ENCODE peak calls at places on chromosomes 7 and 10, in six cellular contexts. One of them, this sample, is unnamed.

GRCh38 chr10:5545011-5545410 is 20.2 kb downstream of the CALML3 start:
- DNase-seq in A549: no peak
- DNase-seq in brain microvascular endothelial cell: no peak
- DNase-seq in hepatocyte: no peak
- DNase-seq in lower leg skin: peak
- DNase-seq in CD8-positive, alpha-beta memory T cell: no peak
- DNase-seq in this sample: no peak

GRCh38 chr7:86908948-86909347 is 150.5 kb downstream of the ELAPOR2 start:
- DNase-seq in A549: no peak
- DNase-seq in brain microvascular endothelial cell: no peak
- DNase-seq in hepatocyte: peak
- DNase-seq in lower leg skin: no peak
- DNase-seq in CD8-positive, alpha-beta memory T cell: no peak
- DNase-seq in this sample: no peak

GRCh38 chr10:69344591-69345244 is 66.4 kb downstream of the HK1 start:
- DNase-seq in A549: no peak
- DNase-seq in brain microvascular endothelial cell: no peak
- DNase-seq in hepatocyte: no peak
- DNase-seq in lower leg skin: no peak
- DNase-seq in CD8-positive, alpha-beta memory T cell: no peak
- DNase-seq in this sample: no peak

GRCh38 chr7:47902013-47902412 is 46.3 kb downstream of the PKD1L1 start:
- DNase-seq in A549: no peak
- DNase-seq in brain microvascular endothelial cell: no peak
- DNase-seq in hepatocyte: no peak
- DNase-seq in lower leg skin: peak
- DNase-seq in CD8-positive, alpha-beta memory T cell: no peak
- DNase-seq in this sample: no peak

GRCh38 chr7:70596575-70596891 is 535.4 kb upstream of the GALNT17 start:
- DNase-seq in A549: no peak
- DNase-seq in brain microvascular endothelial cell: no peak
- DNase-seq in hepatocyte: no peak
- DNase-seq in lower leg skin: no peak
- DNase-seq in CD8-positive, alpha-beta memory T cell: no peak
- DNase-seq in this sample: no peak

GRCh38 chr10:131203456-131204357 is 107.8 kb downstream of the TCERG1L start:
- DNase-seq in A549: no peak
- DNase-seq in brain microvascular endothelial cell: no peak
- DNase-seq in hepatocyte: no peak
- DNase-seq in lower leg skin: peak
- DNase-seq in CD8-positive, alpha-beta memory T cell: no peak
- DNase-seq in this sample: no peak

GRCh38 chr10:35200487-35200886 is 73.8 kb downstream of the CREM start:
- DNase-seq in A549: no peak
- DNase-seq in brain microvascular endothelial cell: no peak
- DNase-seq in hepatocyte: no peak
- DNase-seq in lower leg skin: no peak
- DNase-seq in CD8-positive, alpha-beta memory T cell: no peak
- DNase-seq in this sample: no peak

GRCh38 chr10:43102063-43102828 is 25.4 kb downstream of the RET start:
- DNase-seq in A549: no peak
- DNase-seq in brain microvascular endothelial cell: no peak
- DNase-seq in hepatocyte: no peak
- DNase-seq in lower leg skin: no peak
- DNase-seq in CD8-positive, alpha-beta memory T cell: no peak
- DNase-seq in this sample: no peak

GRCh38 chr7:7641129-7641663 is 644 bp downstream of the UMAD1 start:
- DNase-seq in A549: no peak
- DNase-seq in brain microvascular endothelial cell: no peak
- DNase-seq in hepatocyte: peak
- DNase-seq in lower leg skin: no peak
- DNase-seq in CD8-positive, alpha-beta memory T cell: peak
- DNase-seq in this sample: no peak

GRCh38 chr7:31443457-31443856 is 70.4 kb upstream of the ITPRID1 start:
- DNase-seq in A549: peak
- DNase-seq in brain microvascular endothelial cell: peak
- DNase-seq in hepatocyte: peak
- DNase-seq in lower leg skin: no peak
- DNase-seq in CD8-positive, alpha-beta memory T cell: no peak
- DNase-seq in this sample: no peak

GRCh38 chr10:67923551-67923950 is 39.1 kb downstream of the SIRT1 start:
- DNase-seq in A549: no peak
- DNase-seq in brain microvascular endothelial cell: no peak
- DNase-seq in hepatocyte: no peak
- DNase-seq in lower leg skin: no peak
- DNase-seq in CD8-positive, alpha-beta memory T cell: no peak
- DNase-seq in this sample: no peak

GRCh38 chr10:26481914-26482550 is 43.9 kb downstream of the APBB1IP start:
- DNase-seq in A549: no peak
- DNase-seq in brain microvascular endothelial cell: no peak
- DNase-seq in hepatocyte: no peak
- DNase-seq in lower leg skin: no peak
- DNase-seq in CD8-positive, alpha-beta memory T cell: no peak
- DNase-seq in this sample: no peak

GRCh38 chr10:108421256-108421655 is 1256.8 kb upstream of the SORCS1 start:
- DNase-seq in A549: no peak
- DNase-seq in brain microvascular endothelial cell: no peak
- DNase-seq in hepatocyte: peak
- DNase-seq in lower leg skin: no peak
- DNase-seq in CD8-positive, alpha-beta memory T cell: no peak
- DNase-seq in this sample: no peak

GRCh38 chr10:105658696-105659095 is 1017.6 kb downstream of the SORCS3 start:
- DNase-seq in A549: no peak
- DNase-seq in brain microvascular endothelial cell: no peak
- DNase-seq in hepatocyte: no peak
- DNase-seq in lower leg skin: no peak
- DNase-seq in CD8-positive, alpha-beta memory T cell: no peak
- DNase-seq in this sample: no peak

GRCh38 chr10:22641743-22642142 is 72.6 kb downstream of the PIP4K2A start:
- DNase-seq in A549: no peak
- DNase-seq in brain microvascular endothelial cell: no peak
- DNase-seq in hepatocyte: no peak
- DNase-seq in lower leg skin: no peak
- DNase-seq in CD8-positive, alpha-beta memory T cell: no peak
- DNase-seq in this sample: no peak
- H3K4me3 ChIP-seq in A549: no peak
- H3K4me3 ChIP-seq in brain microvascular endothelial cell: no peak
- H3K4me3 ChIP-seq in hepatocyte: no peak
- H3K4me3 ChIP-seq in lower leg skin: no peak
- H3K4me3 ChIP-seq in CD8-positive, alpha-beta memory T cell: no peak
- H3K4me3 ChIP-seq in this sample: no peak

DNA sequence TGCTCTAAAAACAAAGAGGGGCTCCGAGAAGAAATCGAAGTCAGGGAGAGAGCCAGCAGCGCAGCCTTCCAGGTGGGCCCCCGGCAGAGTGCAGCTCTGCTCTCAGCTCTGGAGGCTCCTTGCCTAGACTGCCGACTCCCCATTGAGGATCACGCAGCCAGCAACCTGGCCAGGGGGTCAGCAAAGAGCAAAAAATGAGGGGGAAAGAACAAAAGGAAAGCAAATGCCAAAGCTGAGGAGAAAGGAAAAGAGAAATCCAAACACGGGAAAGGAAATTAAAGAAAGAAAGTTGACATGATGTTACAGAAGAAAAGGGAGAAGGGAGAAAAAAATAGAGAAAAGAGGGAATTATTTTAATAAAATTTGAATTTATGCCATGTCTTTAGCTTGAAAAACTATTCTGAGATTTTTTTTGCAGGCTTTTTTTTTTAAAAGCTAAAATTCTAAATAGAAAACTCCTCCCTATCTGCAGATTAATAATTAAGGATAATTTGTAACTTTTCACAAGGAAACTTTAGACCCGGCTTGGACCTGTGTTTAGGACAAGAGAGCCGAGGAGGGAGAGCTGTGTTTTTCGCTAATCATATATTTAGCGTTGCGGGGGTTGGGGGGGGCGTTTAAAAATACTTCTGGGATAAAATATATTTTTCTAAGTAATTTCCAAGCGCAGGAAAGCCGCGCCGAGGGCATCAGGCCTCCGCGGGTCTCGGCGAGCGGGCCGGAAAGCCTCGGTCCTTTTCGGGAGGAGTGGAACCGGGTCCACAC is 1.9 kb downstream of the PAX2 start:
- DNase-seq in A549: no peak
- DNase-seq in brain microvascular endothelial cell: no peak
- DNase-seq in hepatocyte: no peak
- DNase-seq in lower leg skin: no peak
- DNase-seq in CD8-positive, alpha-beta memory T cell: no peak
- DNase-seq in this sample: no peak
- H3K4me3 ChIP-seq in A549: no peak
- H3K4me3 ChIP-seq in brain microvascular endothelial cell: no peak
- H3K4me3 ChIP-seq in hepatocyte: no peak
- H3K4me3 ChIP-seq in lower leg skin: no peak
- H3K4me3 ChIP-seq in CD8-positive, alpha-beta memory T cell: no peak
- H3K4me3 ChIP-seq in this sample: peak

DNA sequence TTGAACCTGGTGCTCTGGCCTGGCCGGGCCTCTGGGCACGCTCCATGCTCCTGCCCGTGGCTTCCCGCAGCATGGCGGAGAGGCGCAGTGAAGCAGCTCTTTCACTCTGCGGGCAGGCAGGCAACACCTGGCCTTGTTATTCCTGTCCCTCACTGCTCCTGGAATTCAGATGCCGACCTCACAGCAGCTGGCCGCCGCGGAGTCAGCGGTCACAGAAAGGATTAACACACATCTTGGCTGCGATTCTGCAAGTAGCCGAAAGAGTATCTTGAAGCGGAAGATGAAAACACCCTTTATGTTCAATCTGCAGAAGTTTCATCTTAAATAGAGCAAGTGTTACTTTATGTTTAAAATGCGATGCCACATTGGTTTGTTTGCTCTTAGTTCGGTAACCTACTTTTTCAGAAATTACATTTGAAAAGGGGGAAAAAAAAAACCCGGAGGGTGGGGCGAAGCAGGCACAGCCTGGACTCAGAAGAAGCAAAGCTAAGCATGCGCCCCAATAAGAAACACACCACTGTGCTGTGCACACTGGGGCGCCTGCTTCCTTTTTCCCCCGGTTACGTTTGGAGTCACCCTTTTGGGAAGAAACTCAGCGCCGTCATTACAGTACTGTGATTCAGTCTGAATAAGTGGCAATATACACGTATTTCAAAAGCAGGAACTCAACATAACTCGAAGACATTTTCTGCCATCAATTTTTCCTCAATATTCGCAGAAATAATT is 42.3 kb downstream of the BRI3 start:
- DNase-seq in A549: no peak
- DNase-seq in brain microvascular endothelial cell: peak
- DNase-seq in hepatocyte: no peak
- DNase-seq in lower leg skin: no peak
- DNase-seq in CD8-positive, alpha-beta memory T cell: no peak
- DNase-seq in this sample: no peak
- H3K4me3 ChIP-seq in A549: no peak
- H3K4me3 ChIP-seq in brain microvascular endothelial cell: peak
- H3K4me3 ChIP-seq in hepatocyte: no peak
- H3K4me3 ChIP-seq in lower leg skin: no peak
- H3K4me3 ChIP-seq in CD8-positive, alpha-beta memory T cell: no peak
- H3K4me3 ChIP-seq in this sample: no peak

GRCh38 chr7:28718042-28718452 is 240.1 kb downstream of the TRIL start:
- DNase-seq in A549: no peak
- DNase-seq in brain microvascular endothelial cell: no peak
- DNase-seq in hepatocyte: no peak
- DNase-seq in lower leg skin: no peak
- DNase-seq in CD8-positive, alpha-beta memory T cell: no peak
- DNase-seq in this sample: no peak

GRCh38 chr7:28722684-28723083 is 235.4 kb downstream of the TRIL start:
- DNase-seq in A549: no peak
- DNase-seq in brain microvascular endothelial cell: no peak
- DNase-seq in hepatocyte: no peak
- DNase-seq in lower leg skin: no peak
- DNase-seq in CD8-positive, alpha-beta memory T cell: no peak
- DNase-seq in this sample: no peak

GRCh38 chr7:28723336-28723735 is 234.8 kb downstream of the TRIL start:
- DNase-seq in A549: no peak
- DNase-seq in brain microvascular endothelial cell: no peak
- DNase-seq in hepatocyte: no peak
- DNase-seq in lower leg skin: no peak
- DNase-seq in CD8-positive, alpha-beta memory T cell: no peak
- DNase-seq in this sample: no peak

GRCh38 chr7:28714452-28715120 is 243.5 kb downstream of the TRIL start:
- DNase-seq in A549: no peak
- DNase-seq in brain microvascular endothelial cell: no peak
- DNase-seq in hepatocyte: no peak
- DNase-seq in lower leg skin: no peak
- DNase-seq in CD8-positive, alpha-beta memory T cell: no peak
- DNase-seq in this sample: no peak

DNA sequence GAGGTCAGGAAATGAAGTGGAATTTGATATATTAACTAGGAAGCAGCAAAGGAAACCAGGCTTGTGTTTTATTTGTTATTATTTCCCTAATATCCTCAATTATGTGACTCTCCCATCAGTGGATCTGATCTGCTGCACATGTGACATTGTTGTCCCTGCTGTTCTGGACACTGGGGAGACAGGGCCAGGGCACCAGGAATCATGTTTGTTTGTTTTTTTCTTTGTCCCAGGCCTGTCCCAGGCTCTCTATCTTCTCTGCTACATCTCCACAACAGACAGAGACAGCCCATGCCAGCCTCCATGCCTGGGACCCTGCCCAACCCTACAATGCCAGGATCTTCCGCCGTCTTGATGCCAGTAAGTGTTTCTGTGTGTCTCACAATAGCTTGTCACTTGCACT is 239.6 kb downstream of the TRIL start:
- DNase-seq in A549: no peak
- DNase-seq in brain microvascular endothelial cell: no peak
- DNase-seq in hepatocyte: no peak
- DNase-seq in lower leg skin: no peak
- DNase-seq in CD8-positive, alpha-beta memory T cell: no peak
- DNase-seq in this sample: no peak
- H3K4me3 ChIP-seq in A549: no peak
- H3K4me3 ChIP-seq in brain microvascular endothelial cell: no peak
- H3K4me3 ChIP-seq in hepatocyte: no peak
- H3K4me3 ChIP-seq in lower leg skin: no peak
- H3K4me3 ChIP-seq in CD8-positive, alpha-beta memory T cell: no peak
- H3K4me3 ChIP-seq in this sample: no peak

GRCh38 chr7:74092964-74093339 is 9.3 kb downstream of the LIMK1 start:
- DNase-seq in A549: no peak
- DNase-seq in brain microvascular endothelial cell: no peak
- DNase-seq in hepatocyte: no peak
- DNase-seq in lower leg skin: peak
- DNase-seq in CD8-positive, alpha-beta memory T cell: no peak
- DNase-seq in this sample: no peak
- H3K4me3 ChIP-seq in A549: no peak
- H3K4me3 ChIP-seq in brain microvascular endothelial cell: no peak
- H3K4me3 ChIP-seq in hepatocyte: no peak
- H3K4me3 ChIP-seq in lower leg skin: no peak
- H3K4me3 ChIP-seq in CD8-positive, alpha-beta memory T cell: no peak
- H3K4me3 ChIP-seq in this sample: peak

This sample was measured in thoracic aorta.